ENCODE peak calls at places on chromosomes 2 and 18, in four cellular contexts. A is cardiac muscle cell, C is HEK293T, Q is prostate gland. L is an unnamed sample.

GRCh38 chr2:53913721-53914120 is 54.0 kb upstream of the GPR75 start:
- DNase-seq in A (peak), C (no peak), Q (no peak), L (no peak)

GRCh38 chr2:152950125-152950524 is 231.7 kb downstream of the ARL6IP6 start:
- DNase-seq in A (no peak), C (peak), Q (no peak), L (no peak)

GRCh38 chr2:58098254-58099096 is 51.9 kb downstream of the VRK2 start:
- DNase-seq in A (peak), C (no peak), Q (no peak), L (no peak)

GRCh38 chr2:56207760-56208159 is 24.0 kb downstream of the CCDC85A start:
- DNase-seq in A (no peak), C (no peak), Q (no peak), L (no peak)

GRCh38 chr18:35926884-35927283 is 45.6 kb upstream of the RMP24 start:
- DNase-seq in A (no peak), C (no peak), Q (no peak), L (no peak)

GRCh38 chr2:179861027-179861776 is at the start of gene ZNF385B:
- DNase-seq in A (peak), C (peak), Q (no peak), L (peak)

GRCh38 chr2:186755066-186755465 is 61.2 kb downstream of the FAM171B start:
- DNase-seq in A (peak), C (no peak), Q (no peak), L (no peak)

GRCh38 chr2:39488450-39488849 is 51.4 kb upstream of the MAP4K3 start:
- DNase-seq in A (peak), C (no peak), Q (no peak), L (no peak)

GRCh38 chr2:1487758-1488715 is 74.8 kb downstream of the TPO start:
- DNase-seq in A (no peak), C (no peak), Q (no peak), L (no peak)

GRCh38 chr2:121634354-121635307 is 14.6 kb downstream of the CLASP1 start:
- DNase-seq in A (no peak), C (no peak), Q (peak), L (no peak)

GRCh38 chr2:195009202-195009601 is 647.8 kb upstream of the SLC39A10 start:
- DNase-seq in A (peak), C (no peak), Q (no peak), L (no peak)

GRCh38 chr2:40304340-40304739 is 147.6 kb downstream of the SLC8A1 start:
- DNase-seq in A (no peak), C (no peak), Q (no peak), L (no peak)

GRCh38 chr2:74188018-74188601 is 9.4 kb upstream of the MOB1A start:
- DNase-seq in A (peak), C (no peak), Q (peak), L (no peak)

GRCh38 chr2:184004289-184004944 is 593.9 kb upstream of the ZNF804A start:
- DNase-seq in A (no peak), C (no peak), Q (no peak), L (no peak)

GRCh38 chr2:196851068-196851467 is 41.9 kb upstream of the C2orf66 start:
- DNase-seq in A (no peak), C (no peak), Q (no peak), L (no peak)

GRCh38 chr2:35503311-35503710 is 852.3 kb upstream of the CRIM1 start:
- DNase-seq in A (no peak), C (no peak), Q (no peak), L (no peak)

GRCh38 chr2:12507295-12507694 is 209.4 kb upstream of the TRIB2 start:
- DNase-seq in A (peak), C (no peak), Q (no peak), L (peak)

GRCh38 chr2:148667114-148667513 is 22.6 kb downstream of the EPC2 start:
- DNase-seq in A (no peak), C (no peak), Q (no peak), L (no peak)

L was measured in MM.1S.